ENCODE peak calls at places on chromosomes 13 and 19, in ten cellular contexts. One of them, this sample, is unnamed.

GRCh38 chr19:54257116-54257480 is at the start of gene LILRB5:
- DNase-seq in CD4-positive, alpha-beta T cell: no peak
- DNase-seq in cardiac muscle cell: no peak
- DNase-seq in fibroblast of the aortic adventitia: no peak
- DNase-seq in fibroblast of mammary gland: no peak
- DNase-seq in Peyer's patch: no peak
- DNase-seq in Calu3: no peak
- DNase-seq in prostate gland: no peak
- DNase-seq in IMR-90: no peak
- DNase-seq in left lung: peak; percentile 50
- DNase-seq in this sample: no peak

GRCh38 chr19:55546822-55547614 is 1.7 kb upstream of the SBK3 start:
- DNase-seq in fibroblast of the aortic adventitia: peak; percentile 51
- DNase-seq in left lung: peak; percentile 87
- DNase-seq in fibroblast of mammary gland: peak; percentile 94
- DNase-seq in IMR-90: peak; percentile 84
- DNase-seq in cardiac muscle cell: peak; percentile 92
- DNase-seq in prostate gland: no peak
- DNase-seq in Calu3: peak; percentile 67
- DNase-seq in CD4-positive, alpha-beta T cell: no peak
- DNase-seq in Peyer's patch: no peak
- DNase-seq in this sample: no peak

GRCh38 chr13:22880756-22881701 is 299.8 kb upstream of the SGCG start:
- DNase-seq in left lung: no peak
- DNase-seq in Calu3: no peak
- DNase-seq in prostate gland: no peak
- DNase-seq in fibroblast of mammary gland: no peak
- DNase-seq in fibroblast of the aortic adventitia: no peak
- DNase-seq in IMR-90: no peak
- DNase-seq in cardiac muscle cell: no peak
- DNase-seq in Peyer's patch: no peak
- DNase-seq in CD4-positive, alpha-beta T cell: no peak
- DNase-seq in this sample: no peak

GRCh38 chr13:38767506-38768265 is 80.8 kb downstream of the FREM2 start:
- DNase-seq in left lung: no peak
- DNase-seq in CD4-positive, alpha-beta T cell: no peak
- DNase-seq in Calu3: no peak
- DNase-seq in fibroblast of the aortic adventitia: no peak
- DNase-seq in cardiac muscle cell: peak; percentile 2
- DNase-seq in prostate gland: no peak
- DNase-seq in IMR-90: no peak
- DNase-seq in fibroblast of mammary gland: no peak
- DNase-seq in Peyer's patch: no peak
- DNase-seq in this sample: no peak

GRCh38 chr19:14370169-14370998 is 10.9 kb upstream of the ADGRE5 start:
- DNase-seq in left lung: no peak
- DNase-seq in cardiac muscle cell: no peak
- DNase-seq in CD4-positive, alpha-beta T cell: peak; percentile 50
- DNase-seq in IMR-90: no peak
- DNase-seq in Calu3: no peak
- DNase-seq in fibroblast of mammary gland: no peak
- DNase-seq in fibroblast of the aortic adventitia: no peak
- DNase-seq in prostate gland: no peak
- DNase-seq in Peyer's patch: no peak
- DNase-seq in this sample: no peak

GRCh38 chr13:30676672-30677071 is 58.7 kb upstream of the ALOX5AP start:
- DNase-seq in fibroblast of the aortic adventitia: peak; percentile 37
- DNase-seq in CD4-positive, alpha-beta T cell: no peak
- DNase-seq in prostate gland: no peak
- DNase-seq in Peyer's patch: no peak
- DNase-seq in IMR-90: peak; percentile 47
- DNase-seq in fibroblast of mammary gland: peak; percentile 55
- DNase-seq in cardiac muscle cell: peak; percentile 50
- DNase-seq in left lung: no peak
- DNase-seq in Calu3: no peak
- DNase-seq in this sample: no peak

GRCh38 chr13:40445557-40445990 is 220.9 kb downstream of the FOXO1 start:
- DNase-seq in prostate gland: no peak
- DNase-seq in CD4-positive, alpha-beta T cell: no peak
- DNase-seq in left lung: no peak
- DNase-seq in IMR-90: no peak
- DNase-seq in fibroblast of mammary gland: peak; percentile 49
- DNase-seq in Peyer's patch: no peak
- DNase-seq in fibroblast of the aortic adventitia: peak; percentile 80
- DNase-seq in cardiac muscle cell: peak; percentile 88
- DNase-seq in Calu3: no peak
- DNase-seq in this sample: no peak

GRCh38 chr19:4014541-4015491 is 7.3 kb downstream of the PIAS4 start:
- DNase-seq in CD4-positive, alpha-beta T cell: peak; percentile 15
- DNase-seq in fibroblast of the aortic adventitia: no peak
- DNase-seq in prostate gland: no peak
- DNase-seq in left lung: no peak
- DNase-seq in IMR-90: no peak
- DNase-seq in Calu3: no peak
- DNase-seq in fibroblast of mammary gland: no peak
- DNase-seq in Peyer's patch: peak; percentile 54
- DNase-seq in cardiac muscle cell: no peak
- DNase-seq in this sample: no peak

GRCh38 chr19:57888107-57888493 is 737 bp downstream of the ZNF814 start:
- DNase-seq in CD4-positive, alpha-beta T cell: no peak
- DNase-seq in Peyer's patch: no peak
- DNase-seq in left lung: no peak
- DNase-seq in cardiac muscle cell: no peak
- DNase-seq in fibroblast of mammary gland: no peak
- DNase-seq in prostate gland: no peak
- DNase-seq in IMR-90: no peak
- DNase-seq in fibroblast of the aortic adventitia: no peak
- DNase-seq in Calu3: no peak
- DNase-seq in this sample: no peak

GRCh38 chr19:45569619-45570421 is 14.8 kb downstream of the OPA3 start:
- DNase-seq in fibroblast of the aortic adventitia: peak; percentile 39
- DNase-seq in prostate gland: peak; percentile 24
- DNase-seq in CD4-positive, alpha-beta T cell: peak; percentile 48
- DNase-seq in left lung: peak; percentile 89
- DNase-seq in cardiac muscle cell: peak; percentile 49
- DNase-seq in fibroblast of mammary gland: peak; percentile 61
- DNase-seq in Peyer's patch: peak; percentile 84
- DNase-seq in IMR-90: no peak
- DNase-seq in Calu3: peak; percentile 80
- DNase-seq in this sample: no peak

GRCh38 chr19:18488838-18489626 is 32.8 kb downstream of the ELL start:
- DNase-seq in CD4-positive, alpha-beta T cell: no peak
- DNase-seq in fibroblast of mammary gland: no peak
- DNase-seq in Calu3: peak; percentile 22
- DNase-seq in fibroblast of the aortic adventitia: no peak
- DNase-seq in IMR-90: no peak
- DNase-seq in cardiac muscle cell: no peak
- DNase-seq in prostate gland: no peak
- DNase-seq in left lung: no peak
- DNase-seq in Peyer's patch: no peak
- DNase-seq in this sample: peak; percentile 61
- TF ChIP-seq CTCF in CD4-positive, alpha-beta T cell: no peak
- TF ChIP-seq CTCF in fibroblast of mammary gland: peak; percentile 25
- TF ChIP-seq CTCF in Calu3: no peak
- TF ChIP-seq CTCF in fibroblast of the aortic adventitia: peak; percentile 28
- TF ChIP-seq CTCF in IMR-90: peak; percentile 29
- TF ChIP-seq CTCF in cardiac muscle cell: peak; percentile 25
- TF ChIP-seq CTCF in prostate gland: peak; percentile 30
- TF ChIP-seq CTCF in left lung: no peak
- TF ChIP-seq CTCF in Peyer's patch: no peak
- TF ChIP-seq CTCF in this sample: no peak

GRCh38 chr13:25725104-25725503 is 326.7 kb downstream of the SHISA2 start:
- DNase-seq in fibroblast of the aortic adventitia: no peak
- DNase-seq in Calu3: no peak
- DNase-seq in CD4-positive, alpha-beta T cell: no peak
- DNase-seq in left lung: no peak
- DNase-seq in fibroblast of mammary gland: no peak
- DNase-seq in Peyer's patch: no peak
- DNase-seq in cardiac muscle cell: no peak
- DNase-seq in prostate gland: no peak
- DNase-seq in IMR-90: no peak
- DNase-seq in this sample: no peak
- TF ChIP-seq CTCF in fibroblast of the aortic adventitia: no peak
- TF ChIP-seq CTCF in Calu3: no peak
- TF ChIP-seq CTCF in CD4-positive, alpha-beta T cell: no peak
- TF ChIP-seq CTCF in left lung: no peak
- TF ChIP-seq CTCF in fibroblast of mammary gland: no peak
- TF ChIP-seq CTCF in Peyer's patch: no peak
- TF ChIP-seq CTCF in cardiac muscle cell: no peak
- TF ChIP-seq CTCF in prostate gland: no peak
- TF ChIP-seq CTCF in IMR-90: no peak
- TF ChIP-seq CTCF in this sample: no peak

GRCh38 chr19:29667941-29668340 is 2.7 kb downstream of the PLEKHF1 start:
- DNase-seq in fibroblast of mammary gland: no peak
- DNase-seq in left lung: no peak
- DNase-seq in fibroblast of the aortic adventitia: no peak
- DNase-seq in IMR-90: no peak
- DNase-seq in Peyer's patch: no peak
- DNase-seq in prostate gland: no peak
- DNase-seq in CD4-positive, alpha-beta T cell: peak; percentile 58
- DNase-seq in Calu3: no peak
- DNase-seq in cardiac muscle cell: no peak
- DNase-seq in this sample: no peak
- TF ChIP-seq CTCF in fibroblast of mammary gland: no peak
- TF ChIP-seq CTCF in left lung: no peak
- TF ChIP-seq CTCF in fibroblast of the aortic adventitia: no peak
- TF ChIP-seq CTCF in IMR-90: no peak
- TF ChIP-seq CTCF in Peyer's patch: no peak
- TF ChIP-seq CTCF in prostate gland: no peak
- TF ChIP-seq CTCF in CD4-positive, alpha-beta T cell: peak; percentile 34
- TF ChIP-seq CTCF in Calu3: no peak
- TF ChIP-seq CTCF in cardiac muscle cell: no peak
- TF ChIP-seq CTCF in this sample: no peak

GRCh38 chr19:11404588-11405258 is 14.4 kb downstream of the RGL3 start:
- DNase-seq in Calu3: no peak
- DNase-seq in left lung: peak; percentile 3
- DNase-seq in fibroblast of mammary gland: no peak
- DNase-seq in CD4-positive, alpha-beta T cell: no peak
- DNase-seq in prostate gland: no peak
- DNase-seq in cardiac muscle cell: no peak
- DNase-seq in fibroblast of the aortic adventitia: no peak
- DNase-seq in IMR-90: no peak
- DNase-seq in Peyer's patch: no peak
- DNase-seq in this sample: no peak

GRCh38 chr19:11401808-11402543 is 17.1 kb downstream of the RGL3 start:
- DNase-seq in prostate gland: no peak
- DNase-seq in fibroblast of the aortic adventitia: no peak
- DNase-seq in IMR-90: no peak
- DNase-seq in CD4-positive, alpha-beta T cell: no peak
- DNase-seq in Peyer's patch: no peak
- DNase-seq in fibroblast of mammary gland: no peak
- DNase-seq in left lung: peak; percentile 34
- DNase-seq in Calu3: no peak
- DNase-seq in cardiac muscle cell: no peak
- DNase-seq in this sample: no peak

GRCh38 chr19:11410682-11411081 is 8.4 kb downstream of the RGL3 start:
- DNase-seq in fibroblast of mammary gland: no peak
- DNase-seq in left lung: no peak
- DNase-seq in fibroblast of the aortic adventitia: no peak
- DNase-seq in Peyer's patch: no peak
- DNase-seq in cardiac muscle cell: no peak
- DNase-seq in prostate gland: no peak
- DNase-seq in IMR-90: peak; percentile 37
- DNase-seq in Calu3: no peak
- DNase-seq in CD4-positive, alpha-beta T cell: no peak
- DNase-seq in this sample: no peak

GRCh38 chr19:11408591-11408990 is 10.5 kb downstream of the RGL3 start:
- DNase-seq in CD4-positive, alpha-beta T cell: no peak
- DNase-seq in left lung: no peak
- DNase-seq in cardiac muscle cell: no peak
- DNase-seq in Peyer's patch: no peak
- DNase-seq in fibroblast of mammary gland: no peak
- DNase-seq in IMR-90: no peak
- DNase-seq in prostate gland: no peak
- DNase-seq in Calu3: no peak
- DNase-seq in fibroblast of the aortic adventitia: no peak
- DNase-seq in this sample: no peak

GRCh38 chr19:11405846-11406643 is 13.1 kb downstream of the RGL3 start:
- DNase-seq in cardiac muscle cell: peak; percentile 62
- DNase-seq in Peyer's patch: no peak
- DNase-seq in CD4-positive, alpha-beta T cell: no peak
- DNase-seq in fibroblast of the aortic adventitia: no peak
- DNase-seq in Calu3: no peak
- DNase-seq in prostate gland: no peak
- DNase-seq in left lung: peak; percentile 78
- DNase-seq in IMR-90: no peak
- DNase-seq in fibroblast of mammary gland: peak; percentile 34
- DNase-seq in this sample: no peak
- TF ChIP-seq CTCF in cardiac muscle cell: peak; percentile 60
- TF ChIP-seq CTCF in Peyer's patch: no peak
- TF ChIP-seq CTCF in CD4-positive, alpha-beta T cell: no peak
- TF ChIP-seq CTCF in fibroblast of the aortic adventitia: peak; percentile 47
- TF ChIP-seq CTCF in Calu3: no peak
- TF ChIP-seq CTCF in prostate gland: no peak
- TF ChIP-seq CTCF in left lung: no peak
- TF ChIP-seq CTCF in IMR-90: no peak
- TF ChIP-seq CTCF in fibroblast of mammary gland: peak; percentile 20
- TF ChIP-seq CTCF in this sample: no peak

DNA sequence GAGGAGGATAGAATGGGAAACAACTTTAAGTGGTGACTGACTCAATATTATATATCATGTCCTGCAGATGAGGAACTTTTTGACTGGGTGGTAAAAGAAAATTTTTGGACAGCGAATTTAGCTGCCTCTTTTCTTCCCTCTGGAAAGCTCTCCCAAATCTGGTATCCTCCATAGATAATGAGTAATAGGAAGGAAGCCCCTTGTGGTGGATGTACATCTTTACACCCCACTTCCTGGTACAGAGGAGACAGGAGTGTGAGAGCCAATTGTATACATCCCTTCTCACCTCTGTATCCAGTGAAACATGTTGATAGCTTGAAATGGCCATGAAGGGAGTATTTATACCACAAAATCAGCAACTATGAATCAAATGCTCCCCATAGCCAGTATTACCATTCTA is 17.2 kb upstream of the TDRD3 start:
- DNase-seq in left lung: no peak
- DNase-seq in Peyer's patch: no peak
- DNase-seq in prostate gland: no peak
- DNase-seq in fibroblast of the aortic adventitia: no peak
- DNase-seq in cardiac muscle cell: no peak
- DNase-seq in Calu3: no peak
- DNase-seq in fibroblast of mammary gland: no peak
- DNase-seq in IMR-90: no peak
- DNase-seq in CD4-positive, alpha-beta T cell: no peak
- DNase-seq in this sample: no peak
- TF ChIP-seq CTCF in left lung: no peak
- TF ChIP-seq CTCF in Peyer's patch: no peak
- TF ChIP-seq CTCF in prostate gland: no peak
- TF ChIP-seq CTCF in fibroblast of the aortic adventitia: peak; percentile 9
- TF ChIP-seq CTCF in cardiac muscle cell: peak; percentile 17
- TF ChIP-seq CTCF in Calu3: no peak
- TF ChIP-seq CTCF in fibroblast of mammary gland: peak; percentile 8
- TF ChIP-seq CTCF in IMR-90: no peak
- TF ChIP-seq CTCF in CD4-positive, alpha-beta T cell: no peak
- TF ChIP-seq CTCF in this sample: no peak